ENCODE peak calls at places on chromosomes 12 and 14, in ten cellular contexts. U, W, H, Q, J, D, Y, E, K and F are unnamed samples.

GRCh38 chr12:132921685-132922084 is 34.3 kb upstream of the CHFR start:
- DNase-seq in Q (no peak), U (no peak), K (no peak), H (no peak), W (no peak), E (no peak), D (no peak), Y (no peak), J (no peak), F (no peak)

GRCh38 chr12:113204806-113205205 is 16.5 kb upstream of the TPCN1 start:
- DNase-seq in U (no peak), Q (no peak), E (peak), H (no peak), J (no peak), W (no peak), K (no peak), D (no peak), Y (no peak), F (no peak)

GRCh38 chr12:115312901-115313300 is 628.9 kb upstream of the TBX3 start:
- DNase-seq in H (no peak), E (no peak), J (no peak), U (no peak), W (no peak), K (no peak), Q (no peak), D (no peak), Y (no peak), F (no peak)

GRCh38 chr12:50862316-50862715 is 19.6 kb downstream of the TMPRSS12 start:
- DNase-seq in J (no peak), W (no peak), U (no peak), K (no peak), H (no peak), Q (no peak), Y (peak), D (no peak), E (peak), F (no peak)

GRCh38 chr12:52740591-52740990 is 36.6 kb downstream of the KRT76 start:
- DNase-seq in E (no peak), J (no peak), H (no peak), D (no peak), K (no peak), W (no peak), Y (no peak), Q (no peak), U (no peak), F (no peak)

GRCh38 chr12:109541412-109541725 is 31.9 kb downstream of the MMAB start:
- DNase-seq in D (no peak), W (no peak), Y (no peak), E (no peak), H (peak), U (no peak), J (no peak), K (peak), Q (no peak), F (no peak)

GRCh38 chr14:89807151-89807550 is 147.4 kb downstream of the EFCAB11 start:
- DNase-seq in H (no peak), W (no peak), Y (no peak), D (no peak), Q (no peak), K (no peak), E (no peak), U (no peak), J (no peak), F (no peak)

GRCh38 chr14:36605506-36605857 is 23.1 kb upstream of the NKX2-8 start:
- DNase-seq in Y (no peak), H (no peak), J (no peak), U (no peak), D (no peak), K (peak), E (peak), W (no peak), Q (no peak), F (no peak)

GRCh38 chr14:103879570-103880333 is 32.4 kb upstream of the PPP1R13B start:
- DNase-seq in H (peak), W (no peak), J (no peak), U (no peak), Y (no peak), Q (no peak), D (no peak), E (peak), K (peak), F (no peak)

GRCh38 chr12:92398565-92399309 is 253.1 kb upstream of the BTG1 start:
- DNase-seq in J (no peak), H (no peak), Q (no peak), K (no peak), E (no peak), U (no peak), D (no peak), W (no peak), Y (no peak), F (no peak)

GRCh38 chr12:10385181-10385613 is 4.6 kb downstream of the KLRK1 start:
- DNase-seq in D (no peak), K (no peak), H (no peak), U (no peak), E (peak), Y (peak), J (no peak), Q (no peak), W (no peak), F (no peak)

GRCh38 chr14:71261206-71261605 is 353.9 kb downstream of the PCNX1 start:
- DNase-seq in W (no peak), D (no peak), E (no peak), K (no peak), H (no peak), Q (no peak), Y (peak), J (no peak), U (no peak), F (no peak)

GRCh38 chr12:124698211-124698997 is 131.0 kb upstream of the NCOR2 start:
- DNase-seq in J (no peak), H (no peak), Q (no peak), Y (peak), U (no peak), D (no peak), K (no peak), W (no peak), E (peak), F (no peak)

GRCh38 chr12:49950310-49951251 is at the start of gene AQP2:
- DNase-seq in K (no peak), Q (no peak), W (no peak), E (no peak), H (peak), J (no peak), D (no peak), U (no peak), Y (no peak), F (no peak)

GRCh38 chr14:74909501-74909900 is 13.6 kb downstream of the RPS6KL1 start:
- DNase-seq in W (no peak), D (no peak), Q (no peak), H (no peak), K (no peak), U (no peak), J (no peak), E (no peak), Y (no peak), F (no peak)

GRCh38 chr14:103501921-103502669 is 20.5 kb downstream of the CKB start:
- DNase-seq in W (no peak), J (no peak), H (no peak), U (no peak), Y (no peak), Q (no peak), E (no peak), D (no peak), K (no peak), F (no peak)

GRCh38 chr12:2834581-2835491 is at the start of gene NRIP2:
- DNase-seq in D (no peak), Y (peak), H (peak), U (no peak), W (no peak), E (no peak), K (peak), Q (no peak), J (no peak), F (no peak)

GRCh38 chr14:95207475-95208253 is 50.3 kb upstream of the DICER1 start:
- DNase-seq in K (no peak), E (no peak), Q (no peak), H (no peak), W (no peak), J (no peak), D (no peak), Y (no peak), U (no peak), F (no peak)

GRCh38 chr14:92619671-92620437 is 106.3 kb downstream of the RIN3 start:
- DNase-seq in E (no peak), J (no peak), D (no peak), Q (no peak), Y (no peak), H (no peak), K (no peak), W (no peak), U (no peak), F (no peak)

GRCh38 chr12:79664518-79664917 is 26.2 kb downstream of the PAWR start:
- DNase-seq in U (no peak), Q (no peak), H (no peak), J (no peak), W (no peak), D (no peak), K (no peak), Y (no peak), E (no peak), F (no peak)

GRCh38 chr12:131065279-131065678 is 111.6 kb downstream of the ADGRD1 start:
- DNase-seq in H (peak), E (no peak), Q (no peak), Y (no peak), W (no peak), U (peak), K (no peak), D (no peak), J (no peak), F (no peak)

GRCh38 chr14:92122351-92122677 is 545 bp downstream of the CPSF2 start:
- DNase-seq in Y (peak), H (no peak), K (peak), Q (no peak), D (peak), W (no peak), E (no peak), J (no peak), U (peak), F (no peak)

GRCh38 chr14:90177537-90178189 is 78.7 kb upstream of the PSMC1 start:
- DNase-seq in U (no peak), Q (no peak), Y (no peak), H (no peak), K (no peak), E (no peak), D (no peak), J (no peak), W (no peak), F (no peak)

GRCh38 chr14:50237448-50237847 is 6.1 kb upstream of the SOS2 start:
- DNase-seq in U (no peak), W (no peak), K (no peak), D (no peak), Q (no peak), E (no peak), H (no peak), J (no peak), Y (no peak), F (no peak)

GRCh38 chr14:89444044-89444443 is 27.0 kb upstream of the FOXN3 start:
- DNase-seq in J (no peak), D (no peak), H (no peak), U (no peak), W (no peak), Y (peak), Q (no peak), K (peak), E (no peak), F (no peak)

GRCh38 chr14:101475468-101476257 is 85.6 kb upstream of the DIO3 start:
- DNase-seq in W (no peak), K (no peak), H (peak), Y (peak), J (no peak), Q (no peak), D (no peak), U (no peak), E (peak), F (peak)